ENCODE peak calls at places on chromosomes 12 and 14, in six cellular contexts. G, H, W, J, P and T are unnamed samples. For H3K4me1, the result is how much of the 10 kb centered on the place peaks cover.

GRCh38 chr12:75955251-75955650 is 76.3 kb downstream of the PHLDA1 start:
- DNase-seq in G (no peak), H (no peak), W (no peak), J (no peak), P (no peak), T (no peak)

GRCh38 chr12:91367234-91367849 is 184.7 kb upstream of the DCN start:
- DNase-seq in G (peak), H (peak), W (peak), J (no peak), P (no peak), T (peak)

GRCh38 chr14:63204407-63205280 is at the start of gene RHOJ:
- DNase-seq in G (no peak), H (peak), W (no peak), J (peak), P (peak), T (no peak)

GRCh38 chr14:89399594-89400068 is 17.4 kb downstream of the FOXN3 start:
- DNase-seq in G (peak), H (peak), W (peak), J (peak), P (peak), T (peak)

GRCh38 chr12:2481951-2482350 is 312.8 kb upstream of the FKBP4 start:
- DNase-seq in G (no peak), H (no peak), W (no peak), J (no peak), P (no peak), T (no peak)

GRCh38 chr12:26976687-26977086 is 37.5 kb downstream of the TM7SF3 start:
- DNase-seq in G (no peak), H (no peak), W (no peak), J (no peak), P (no peak), T (no peak)

GRCh38 chr14:68473794-68474193 is 319.1 kb downstream of the ZFP36L1 start:
- DNase-seq in G (peak), H (no peak), W (no peak), J (no peak), P (no peak), T (no peak)

GRCh38 chr12:106417926-106418910 is 60.7 kb downstream of the POLR3B start:
- DNase-seq in G (no peak), H (peak), W (no peak), J (peak), P (no peak), T (peak)

GRCh38 chr14:100304825-100305445 is 1.3 kb downstream of the SLC25A29 start:
- DNase-seq in G (no peak), H (peak), W (peak), J (peak), P (peak), T (peak)

GRCh38 chr12:13941258-13942249 is 39.8 kb downstream of the GRIN2B start:
- DNase-seq in G (peak), H (peak), W (peak), J (peak), P (peak), T (peak)

GRCh38 chr14:95523051-95523817 is 6.8 kb upstream of the SYNE3 start:
- DNase-seq in G (no peak), H (peak), W (no peak), J (no peak), P (no peak), T (peak)

GRCh38 chr12:104680070-104680469 is 223.3 kb downstream of the CHST11 start:
- DNase-seq in G (peak), H (peak), W (peak), J (no peak), P (no peak), T (no peak)

GRCh38 chr14:90839024-90839888 is 23.0 kb upstream of the TTC7B start:
- DNase-seq in G (no peak), H (peak), W (peak), J (peak), P (peak), T (peak)

GRCh38 chr14:93246534-93246933 is 39.5 kb downstream of the UBR7 start:
- DNase-seq in G (no peak), H (no peak), W (no peak), J (no peak), P (no peak), T (no peak)

GRCh38 chr14:44589180-44589579 is 82.1 kb upstream of the FSCB start:
- DNase-seq in G (no peak), H (no peak), W (no peak), J (no peak), P (no peak), T (no peak)

GRCh38 chr14:50741571-50741970 is 73.5 kb upstream of the SAV1 start:
- DNase-seq in G (no peak), H (peak), W (peak), J (peak), P (no peak), T (peak)

GRCh38 chr12:47824198-47824597 is 4.5 kb upstream of the HDAC7 start:
- DNase-seq in G (peak), H (no peak), W (no peak), J (no peak), P (no peak), T (no peak)

GRCh38 chr14:95515523-95516517 is 630 bp downstream of the SYNE3 start:
- DNase-seq in G (peak), H (peak), W (peak), J (peak), P (peak), T (peak)

GRCh38 chr12:24838531-24838950 is 110.4 kb downstream of the BCAT1 start:
- DNase-seq in G (no peak), H (peak), W (no peak), J (peak), P (peak), T (peak)

GRCh38 chr12:66978802-66979201 is 290.4 kb upstream of the CAND1 start:
- DNase-seq in G (no peak), H (no peak), W (no peak), J (no peak), P (no peak), T (no peak)

GRCh38 chr12:52418576-52419110 is 12.5 kb upstream of the KRT82 start:
- DNase-seq in G (no peak), H (no peak), W (no peak), J (no peak), P (no peak), T (no peak)

GRCh38 chr12:82756303-82756702 is 69.6 kb downstream of the TMTC2 start:
- DNase-seq in G (no peak), H (no peak), W (no peak), J (no peak), P (no peak), T (no peak)

GRCh38 chr12:132955094-132955932 is 793 bp downstream of the ZNF605 start:
- DNase-seq in G (peak), H (peak), W (peak), J (peak), P (peak), T (peak)

GRCh38 chr12:104510145-104510872 is 53.6 kb downstream of the CHST11 start:
- DNase-seq in G (no peak), H (no peak), W (peak), J (no peak), P (no peak), T (no peak)

GRCh38 chr12:95805864-95806669 is 15.5 kb upstream of the NTN4 start:
- DNase-seq in G (no peak), H (peak), W (peak), J (peak), P (peak), T (peak)

GRCh38 chr14:104680806-104681688 is 8.4 kb upstream of the INF2 start:
- DNase-seq in G (peak), H (peak), W (peak), J (peak), P (peak), T (peak)

GRCh38 chr12:126742326-126742725 is 1524.6 kb upstream of the TMEM132C start:
- DNase-seq in G (no peak), H (no peak), W (no peak), J (no peak), P (no peak), T (no peak)

GRCh38 chr12:21911832-21912231 is 29.4 kb downstream of the ABCC9 start:
- DNase-seq in G (no peak), H (peak), W (no peak), J (no peak), P (no peak), T (no peak)

GRCh38 chr12:57216014-57216891 is at the start of gene NXPH4:
- DNase-seq in G (peak), H (no peak), W (no peak), J (no peak), P (peak), T (no peak)

GRCh38 chr14:92973265-92973797 is 50.4 kb downstream of the CHGA start:
- DNase-seq in G (peak), H (peak), W (peak), J (peak), P (peak), T (no peak)

GRCh38 chr12:53752192-53752601 is 418 bp upstream of the CISTR start:
- DNase-seq in G (peak), H (no peak), W (no peak), J (no peak), P (no peak), T (no peak)

GRCh38 chr12:79978692-79979091 is 43.8 kb upstream of the PPP1R12A start:
- DNase-seq in G (no peak), H (no peak), W (no peak), J (no peak), P (no peak), T (no peak)

GRCh38 chr12:132367401-132367851 is 38.0 kb upstream of the GALNT9 start:
- DNase-seq in G (no peak), H (no peak), W (no peak), J (no peak), P (no peak), T (no peak)

GRCh38 chr12:1919284-1919683 is 832 bp upstream of the CACNA2D4 start:
- DNase-seq in G (no peak), H (no peak), W (no peak), J (no peak), P (peak), T (no peak)

GRCh38 chr14:33590891-33591630 is 359.8 kb downstream of the EGLN3 start:
- DNase-seq in G (no peak), H (no peak), W (no peak), J (peak), P (no peak), T (peak)

GRCh38 chr12:93186131-93186530 is 191.6 kb upstream of the NUDT4 start:
- DNase-seq in G (no peak), H (peak), W (no peak), J (no peak), P (no peak), T (peak)

GRCh38 chr14:24187538-24187915 is 1.1 kb downstream of the IPO4 start:
- DNase-seq in G (no peak), H (no peak), W (no peak), J (no peak), P (no peak), T (no peak)

GRCh38 chr14:24189460-24189859 is 844 bp upstream of the IPO4 start:
- DNase-seq in G (no peak), H (no peak), W (no peak), J (no peak), P (no peak), T (no peak)

GRCh38 chr14:24190416-24190815 is 1.8 kb upstream of the IPO4 start:
- DNase-seq in G (no peak), H (no peak), W (no peak), J (no peak), P (no peak), T (no peak)

GRCh38 chr14:24188251-24189058 is at the start of gene IPO4:
- DNase-seq in G (peak), H (peak), W (peak), J (peak), P (peak), T (peak)

GRCh38 chr14:24189059-24189375 is 401 bp upstream of the IPO4 start:
- DNase-seq in G (no peak), H (no peak), W (no peak), J (no peak), P (no peak), T (no peak)
- H3K4me2 ChIP-seq in G (peak), H (peak), W (peak), J (peak), P (peak), T (peak)

GRCh38 chr12:110775997-110776396 is 33.3 kb upstream of the PPP1CC start:
- DNase-seq in G (no peak), H (no peak), W (no peak), J (no peak), P (no peak), T (no peak)
- H3K4me1 ChIP-seq in G (half or more), H (under half), W (under half), J (under half), P (under half), T (under half)

GRCh38 chr14:73773441-73774243 is 59.5 kb upstream of the PNMA1 start:
- DNase-seq in G (peak), H (no peak), W (no peak), J (no peak), P (no peak), T (no peak)

GRCh38 chr14:73774244-73774575 is 60.0 kb upstream of the PNMA1 start:
- DNase-seq in G (peak), H (no peak), W (no peak), J (no peak), P (no peak), T (no peak)

GRCh38 chr14:73776194-73776537 is 62.0 kb upstream of the PNMA1 start:
- DNase-seq in G (no peak), H (no peak), W (no peak), J (peak), P (no peak), T (no peak)

GRCh38 chr14:73775339-73776193 is 61.4 kb upstream of the PNMA1 start:
- DNase-seq in G (peak), H (no peak), W (no peak), J (no peak), P (no peak), T (no peak)

DNA sequence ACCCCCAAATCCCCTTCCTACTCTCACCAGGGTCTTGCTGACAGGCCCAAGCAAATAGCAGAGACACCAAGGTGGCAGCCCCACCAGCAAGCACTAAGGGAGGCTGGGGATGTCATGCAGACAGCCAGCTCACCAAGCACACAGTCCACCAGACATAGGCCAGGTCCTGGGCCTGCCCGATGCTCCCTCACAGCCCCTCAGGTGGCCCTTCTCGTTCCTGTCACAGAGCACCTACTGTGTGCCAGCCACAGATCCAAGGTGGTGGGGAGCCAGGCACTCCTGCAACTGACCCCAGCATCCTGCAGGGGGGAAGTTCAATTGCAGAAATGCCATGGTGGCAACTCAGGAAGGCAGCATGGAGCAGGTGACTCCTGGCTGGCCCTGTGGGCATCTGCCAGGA is 60.5 kb upstream of the PNMA1 start:
- DNase-seq in G (peak), H (no peak), W (no peak), J (no peak), P (no peak), T (no peak)
- H3K4me2 ChIP-seq in G (peak), H (no peak), W (no peak), J (no peak), P (no peak), T (no peak)

GRCh38 chr14:103633391-103633790 is 4.4 kb downstream of the KLC1 start:
- DNase-seq in G (no peak), H (no peak), W (no peak), J (no peak), P (no peak), T (no peak)
- H3K4me1 ChIP-seq in G (under half), H (under half), W (under half), J (under half), P (under half), T (under half)

GRCh38 chr14:71438684-71439083 is 493.5 kb upstream of the RGS6 start:
- DNase-seq in G (no peak), H (peak), W (no peak), J (peak), P (no peak), T (no peak)
- H3K4me2 ChIP-seq in G (no peak), H (peak), W (no peak), J (peak), P (no peak), T (no peak)